ENCODE peak calls at places on chromosomes 11 and 22, in six cellular contexts. One of them, this sample, is unnamed.

GRCh38 chr11:57547854-57548377 is 10.5 kb downstream of the SMTNL1 start:
- DNase-seq in K562: no peak
- DNase-seq in HepG2: no peak
- DNase-seq in HCT116: no peak
- DNase-seq in SK-N-SH: no peak
- DNase-seq in GM12878: no peak
- DNase-seq in this sample: no peak

GRCh38 chr22:47073101-47073500 is 310.7 kb downstream of the TBC1D22A start:
- DNase-seq in K562: no peak
- DNase-seq in HepG2: no peak
- DNase-seq in HCT116: no peak
- DNase-seq in SK-N-SH: no peak
- DNase-seq in GM12878: no peak
- DNase-seq in this sample: no peak

GRCh38 chr11:121762820-121763219 is 310.1 kb upstream of the SORL1-AS1 start:
- DNase-seq in K562: no peak
- DNase-seq in HepG2: no peak
- DNase-seq in HCT116: no peak
- DNase-seq in SK-N-SH: peak
- DNase-seq in GM12878: no peak
- DNase-seq in this sample: peak

GRCh38 chr11:1251236-1251770 is 28.4 kb downstream of the MUC5B start:
- DNase-seq in K562: no peak
- DNase-seq in HepG2: no peak
- DNase-seq in HCT116: no peak
- DNase-seq in SK-N-SH: no peak
- DNase-seq in GM12878: no peak
- DNase-seq in this sample: no peak

GRCh38 chr11:5289696-5290095 is 12.1 kb downstream of the OR51B4 start:
- DNase-seq in K562: no peak
- DNase-seq in HepG2: no peak
- DNase-seq in HCT116: no peak
- DNase-seq in SK-N-SH: no peak
- DNase-seq in GM12878: no peak
- DNase-seq in this sample: no peak

GRCh38 chr11:124219126-124219525 is 21.8 kb upstream of the OR8G1 start:
- DNase-seq in K562: no peak
- DNase-seq in HepG2: no peak
- DNase-seq in HCT116: no peak
- DNase-seq in SK-N-SH: no peak
- DNase-seq in GM12878: no peak
- DNase-seq in this sample: no peak

GRCh38 chr11:66743271-66743968 is 14.4 kb upstream of the SPTBN2 start:
- DNase-seq in K562: no peak
- DNase-seq in HepG2: no peak
- DNase-seq in HCT116: no peak
- DNase-seq in SK-N-SH: no peak
- DNase-seq in GM12878: no peak
- DNase-seq in this sample: peak

GRCh38 chr11:85822814-85823213 is 11.9 kb upstream of the SYTL2 start:
- DNase-seq in K562: no peak
- DNase-seq in HepG2: no peak
- DNase-seq in HCT116: no peak
- DNase-seq in SK-N-SH: no peak
- DNase-seq in GM12878: no peak
- DNase-seq in this sample: no peak

GRCh38 chr11:114026355-114026754 is 33.2 kb upstream of the ZBTB16 start:
- DNase-seq in K562: peak
- DNase-seq in HepG2: peak
- DNase-seq in HCT116: no peak
- DNase-seq in SK-N-SH: no peak
- DNase-seq in GM12878: no peak
- DNase-seq in this sample: peak

GRCh38 chr11:35216962-35217667 is 78.1 kb downstream of the CD44 start:
- DNase-seq in K562: no peak
- DNase-seq in HepG2: peak
- DNase-seq in HCT116: no peak
- DNase-seq in SK-N-SH: no peak
- DNase-seq in GM12878: no peak
- DNase-seq in this sample: no peak
- TF ChIP-seq REST in K562: no peak
- TF ChIP-seq REST in HepG2: no peak
- TF ChIP-seq REST in HCT116: no peak
- TF ChIP-seq REST in SK-N-SH: no peak
- TF ChIP-seq REST in GM12878: no peak
- TF ChIP-seq REST in this sample: no peak

GRCh38 chr11:31817054-31817620 is 6.0 kb upstream of the PAX6 start:
- DNase-seq in K562: no peak
- DNase-seq in HepG2: no peak
- DNase-seq in HCT116: no peak
- DNase-seq in SK-N-SH: peak
- DNase-seq in GM12878: no peak
- DNase-seq in this sample: peak

GRCh38 chr11:31813961-31814868 is 3.1 kb upstream of the PAX6 start:
- DNase-seq in K562: no peak
- DNase-seq in HepG2: no peak
- DNase-seq in HCT116: no peak
- DNase-seq in SK-N-SH: peak
- DNase-seq in GM12878: no peak
- DNase-seq in this sample: peak

GRCh38 chr11:31817621-31818493 is 6.7 kb upstream of the PAX6 start:
- DNase-seq in K562: no peak
- DNase-seq in HepG2: no peak
- DNase-seq in HCT116: no peak
- DNase-seq in SK-N-SH: peak
- DNase-seq in GM12878: no peak
- DNase-seq in this sample: peak

GRCh38 chr11:31816467-31817053 is 5.4 kb upstream of the PAX6 start:
- DNase-seq in K562: no peak
- DNase-seq in HepG2: no peak
- DNase-seq in HCT116: no peak
- DNase-seq in SK-N-SH: peak
- DNase-seq in GM12878: no peak
- DNase-seq in this sample: peak

GRCh38 chr11:31815743-31816466 is 4.8 kb upstream of the PAX6 start:
- DNase-seq in K562: no peak
- DNase-seq in HepG2: no peak
- DNase-seq in HCT116: no peak
- DNase-seq in SK-N-SH: peak
- DNase-seq in GM12878: no peak
- DNase-seq in this sample: no peak
- H3K4me2 ChIP-seq in K562: peak
- H3K4me2 ChIP-seq in HepG2: peak
- H3K4me2 ChIP-seq in HCT116: no peak
- H3K4me2 ChIP-seq in SK-N-SH: peak
- H3K4me2 ChIP-seq in GM12878: peak
- H3K4me2 ChIP-seq in this sample: peak

GRCh38 chr11:75428301-75428724 is 4.7 kb downstream of the KLHL35 start:
- DNase-seq in K562: peak
- DNase-seq in HepG2: peak
- DNase-seq in HCT116: no peak
- DNase-seq in SK-N-SH: peak
- DNase-seq in GM12878: no peak
- DNase-seq in this sample: peak

GRCh38 chr11:75429641-75429901 is 3.4 kb downstream of the KLHL35 start:
- DNase-seq in K562: no peak
- DNase-seq in HepG2: no peak
- DNase-seq in HCT116: no peak
- DNase-seq in SK-N-SH: no peak
- DNase-seq in GM12878: no peak
- DNase-seq in this sample: no peak

GRCh38 chr11:75430692-75431532 is 2.1 kb downstream of the KLHL35 start:
- DNase-seq in K562: no peak
- DNase-seq in HepG2: no peak
- DNase-seq in HCT116: no peak
- DNase-seq in SK-N-SH: peak
- DNase-seq in GM12878: no peak
- DNase-seq in this sample: no peak

GRCh38 chr11:75429902-75430691 is 2.9 kb downstream of the KLHL35 start:
- DNase-seq in K562: no peak
- DNase-seq in HepG2: no peak
- DNase-seq in HCT116: no peak
- DNase-seq in SK-N-SH: peak
- DNase-seq in GM12878: no peak
- DNase-seq in this sample: peak

DNA sequence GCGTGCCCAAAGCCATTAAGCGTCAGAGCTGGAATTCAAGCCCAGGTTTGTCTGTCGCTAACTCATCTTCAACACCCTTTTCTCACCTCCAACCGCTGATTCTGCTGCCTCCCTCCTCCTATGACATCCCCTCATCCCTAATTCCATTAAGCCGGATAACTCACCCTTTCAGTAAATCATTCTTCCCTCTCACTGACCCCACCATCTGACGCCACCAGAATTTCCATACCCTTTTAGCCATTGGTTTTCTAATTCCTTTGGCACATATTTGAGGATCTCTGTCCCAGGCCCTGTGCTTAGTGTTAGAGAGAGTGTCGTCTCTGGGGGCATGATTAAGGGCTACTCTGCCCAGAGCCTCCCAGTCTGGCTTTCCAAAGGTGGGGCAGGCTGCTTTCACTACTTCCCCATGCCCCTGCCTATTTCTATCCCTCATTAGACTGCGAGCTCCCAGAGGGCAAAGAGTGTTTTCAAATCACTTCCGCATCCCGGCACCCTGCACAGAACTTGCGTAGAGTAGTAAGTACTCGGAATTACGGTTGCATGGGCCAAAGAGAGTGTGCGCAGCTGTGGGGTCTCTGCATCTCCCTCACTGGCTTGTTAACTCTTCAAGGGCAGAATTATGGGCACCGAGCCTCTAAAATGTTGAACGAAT is 3.9 kb downstream of the KLHL35 start:
- DNase-seq in K562: no peak
- DNase-seq in HepG2: no peak
- DNase-seq in HCT116: no peak
- DNase-seq in SK-N-SH: no peak
- DNase-seq in GM12878: no peak
- DNase-seq in this sample: no peak
- H2AFZ ChIP-seq in K562: no peak
- H2AFZ ChIP-seq in HepG2: no peak
- H2AFZ ChIP-seq in HCT116: no peak
- H2AFZ ChIP-seq in SK-N-SH: no peak
- H2AFZ ChIP-seq in GM12878: no peak
- H2AFZ ChIP-seq in this sample: no peak

GRCh38 chr11:8221917-8222316 is 41.8 kb downstream of the LMO1 start:
- DNase-seq in K562: no peak
- DNase-seq in HepG2: no peak
- DNase-seq in HCT116: no peak
- DNase-seq in SK-N-SH: no peak
- DNase-seq in GM12878: no peak
- DNase-seq in this sample: no peak

GRCh38 chr11:8223513-8223899 is 40.2 kb downstream of the LMO1 start:
- DNase-seq in K562: no peak
- DNase-seq in HepG2: no peak
- DNase-seq in HCT116: no peak
- DNase-seq in SK-N-SH: no peak
- DNase-seq in GM12878: no peak
- DNase-seq in this sample: no peak

GRCh38 chr11:8224711-8225110 is 39.0 kb downstream of the LMO1 start:
- DNase-seq in K562: no peak
- DNase-seq in HepG2: no peak
- DNase-seq in HCT116: no peak
- DNase-seq in SK-N-SH: no peak
- DNase-seq in GM12878: no peak
- DNase-seq in this sample: no peak

GRCh38 chr11:8224161-8224591 is 39.5 kb downstream of the LMO1 start:
- DNase-seq in K562: no peak
- DNase-seq in HepG2: no peak
- DNase-seq in HCT116: no peak
- DNase-seq in SK-N-SH: no peak
- DNase-seq in GM12878: no peak
- DNase-seq in this sample: no peak

GRCh38 chr11:8222820-8223512 is 40.7 kb downstream of the LMO1 start:
- DNase-seq in K562: no peak
- DNase-seq in HepG2: no peak
- DNase-seq in HCT116: no peak
- DNase-seq in SK-N-SH: no peak
- DNase-seq in GM12878: no peak
- DNase-seq in this sample: no peak
- TF ChIP-seq REST in K562: no peak
- TF ChIP-seq REST in HepG2: no peak
- TF ChIP-seq REST in HCT116: no peak
- TF ChIP-seq REST in SK-N-SH: no peak
- TF ChIP-seq REST in GM12878: no peak
- TF ChIP-seq REST in this sample: no peak

DNA sequence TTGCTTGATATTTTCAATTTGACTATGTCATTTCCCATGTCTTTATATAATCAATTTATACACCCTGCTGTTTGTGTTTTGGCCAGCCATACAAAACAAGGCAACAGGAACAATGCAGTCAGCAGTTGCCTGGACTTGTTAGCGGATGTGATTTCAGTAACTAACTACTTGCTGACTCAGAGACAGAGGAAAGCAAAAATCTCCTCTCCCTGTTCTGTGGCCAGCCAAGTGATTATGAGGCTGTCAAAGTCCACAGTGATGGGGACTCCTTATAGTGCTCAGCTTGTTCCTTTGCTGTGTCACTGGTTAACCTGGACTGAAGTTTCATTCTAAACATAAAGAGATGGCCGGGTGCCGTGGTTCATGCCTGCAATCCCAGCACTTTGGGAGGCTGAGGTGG is 32.6 kb upstream of the APLP2 start:
- DNase-seq in K562: no peak
- DNase-seq in HepG2: peak
- DNase-seq in HCT116: no peak
- DNase-seq in SK-N-SH: no peak
- DNase-seq in GM12878: no peak
- DNase-seq in this sample: no peak
- H3K4me2 ChIP-seq in K562: no peak
- H3K4me2 ChIP-seq in HepG2: peak
- H3K4me2 ChIP-seq in HCT116: no peak
- H3K4me2 ChIP-seq in SK-N-SH: no peak
- H3K4me2 ChIP-seq in GM12878: no peak
- H3K4me2 ChIP-seq in this sample: no peak

DNA sequence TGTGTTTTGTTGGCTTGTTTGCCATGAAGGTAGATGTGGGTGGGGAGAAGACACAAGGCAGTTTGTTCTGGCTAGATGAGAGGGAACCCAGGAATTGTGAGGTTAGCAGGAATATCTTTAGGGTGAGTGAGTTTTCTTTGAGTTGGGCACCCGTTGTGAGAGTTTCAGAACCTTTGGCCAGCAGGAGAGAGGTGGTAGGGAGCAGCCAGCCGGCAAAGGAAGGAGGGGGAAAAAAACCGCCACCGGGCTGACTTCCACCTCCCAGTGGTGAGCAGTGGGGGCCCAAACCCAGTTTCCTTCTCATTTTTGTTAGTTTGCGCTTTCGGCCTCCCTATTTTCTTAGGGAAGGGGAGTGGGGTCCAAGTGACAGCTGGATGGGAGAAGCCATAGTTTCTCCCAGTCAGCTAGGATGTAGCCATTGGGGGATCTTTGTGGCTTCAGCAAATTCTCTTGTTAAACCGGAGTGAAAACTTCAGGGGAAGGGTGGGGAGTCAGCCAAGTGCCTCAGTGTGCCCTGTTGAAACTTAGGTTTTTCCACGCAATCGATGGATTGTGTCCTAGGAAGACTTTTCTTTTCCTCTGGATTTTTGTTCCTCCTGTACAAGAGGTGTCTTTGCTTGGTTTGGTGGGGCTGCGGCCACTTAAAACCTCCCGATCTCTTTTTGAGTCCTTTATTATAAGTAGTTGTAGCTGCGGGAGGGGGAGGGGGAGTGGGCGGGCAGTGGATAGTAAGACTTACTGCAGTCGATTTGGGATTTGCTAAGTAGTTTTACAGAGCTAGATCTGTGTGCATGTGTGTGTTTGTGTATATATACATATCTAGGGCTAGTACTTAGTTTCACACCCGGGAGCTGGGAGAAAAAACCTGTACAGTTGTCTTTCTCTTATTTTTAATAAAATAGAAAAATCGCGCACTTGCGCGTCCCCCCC is 1.1 kb upstream of the GCAT start:
- DNase-seq in K562: peak
- DNase-seq in HepG2: peak
- DNase-seq in HCT116: no peak
- DNase-seq in SK-N-SH: peak
- DNase-seq in GM12878: no peak
- DNase-seq in this sample: peak
- H2AFZ ChIP-seq in K562: peak
- H2AFZ ChIP-seq in HepG2: no peak
- H2AFZ ChIP-seq in HCT116: no peak
- H2AFZ ChIP-seq in SK-N-SH: peak
- H2AFZ ChIP-seq in GM12878: no peak
- H2AFZ ChIP-seq in this sample: no peak